ENCODE peak calls at places on chromosomes 5 and 9, in eight cellular contexts. J is astrocyte of the spinal cord, R is Peyer's patch, A is ovary, H is stomach, Z is lung, G is right cardiac atrium, Q is fibroblast of mammary gland. N is an unnamed sample.

GRCh38 chr9:77848428-77848827 is 183.2 kb downstream of the GNAQ start:
- DNase-seq in J (peak; percentile 40), R (no peak), A (no peak), H (no peak), Z (no peak), G (peak; percentile 40), Q (no peak), N (no peak)

GRCh38 chr5:139677404-139678282 is 29.5 kb downstream of the CXXC5 start:
- DNase-seq in J (no peak), R (no peak), A (no peak), H (peak; percentile 72), Z (no peak), G (peak; percentile 82), Q (no peak), N (peak; percentile 71)

GRCh38 chr9:109476781-109477268 is 21.3 kb downstream of the PTPN3 start:
- DNase-seq in J (no peak), R (peak; percentile 76), A (no peak), H (no peak), Z (no peak), G (no peak), Q (no peak), N (no peak)

GRCh38 chr9:124503713-124504529 is 3.3 kb downstream of the NR5A1 start:
- DNase-seq in J (no peak), R (no peak), A (no peak), H (no peak), Z (no peak), G (peak; percentile 29), Q (no peak), N (no peak)

GRCh38 chr9:120925535-120926396 is 830 bp downstream of the TRAF1 start:
- DNase-seq in J (peak; percentile 89), R (peak; percentile 66), A (no peak), H (no peak), Z (no peak), G (peak; percentile 84), Q (peak; percentile 95), N (no peak)

GRCh38 chr5:73496984-73497457 is 1.2 kb upstream of the BTF3 start:
- DNase-seq in J (peak; percentile 77), R (no peak), A (no peak), H (no peak), Z (no peak), G (no peak), Q (peak; percentile 76), N (no peak)

GRCh38 chr9:33867747-33868429 is 50.9 kb downstream of the UBE2R2 start:
- DNase-seq in J (peak; percentile 28), R (peak; percentile 55), A (peak; percentile 70), H (no peak), Z (peak; percentile 33), G (peak; percentile 88), Q (peak; percentile 82), N (peak; percentile 79)

GRCh38 chr5:56503929-56504328 is 270.8 kb upstream of the ANKRD55 start:
- DNase-seq in J (no peak), R (no peak), A (no peak), H (no peak), Z (no peak), G (no peak), Q (no peak), N (no peak)

GRCh38 chr9:124354364-124355031 is 60.7 kb downstream of the PSMB7 start:
- DNase-seq in J (no peak), R (no peak), A (no peak), H (no peak), Z (no peak), G (peak; percentile 28), Q (no peak), N (peak; percentile 12)

GRCh38 chr9:3906437-3907213 is 380.8 kb upstream of the RFX3 start:
- DNase-seq in J (peak; percentile 91), R (no peak), A (no peak), H (no peak), Z (peak; percentile 35), G (peak; percentile 18), Q (peak; percentile 94), N (no peak)

GRCh38 chr9:79551586-79551985 is 20.2 kb upstream of the TLE4 start:
- DNase-seq in J (no peak), R (no peak), A (no peak), H (no peak), Z (no peak), G (no peak), Q (no peak), N (no peak)

DNA sequence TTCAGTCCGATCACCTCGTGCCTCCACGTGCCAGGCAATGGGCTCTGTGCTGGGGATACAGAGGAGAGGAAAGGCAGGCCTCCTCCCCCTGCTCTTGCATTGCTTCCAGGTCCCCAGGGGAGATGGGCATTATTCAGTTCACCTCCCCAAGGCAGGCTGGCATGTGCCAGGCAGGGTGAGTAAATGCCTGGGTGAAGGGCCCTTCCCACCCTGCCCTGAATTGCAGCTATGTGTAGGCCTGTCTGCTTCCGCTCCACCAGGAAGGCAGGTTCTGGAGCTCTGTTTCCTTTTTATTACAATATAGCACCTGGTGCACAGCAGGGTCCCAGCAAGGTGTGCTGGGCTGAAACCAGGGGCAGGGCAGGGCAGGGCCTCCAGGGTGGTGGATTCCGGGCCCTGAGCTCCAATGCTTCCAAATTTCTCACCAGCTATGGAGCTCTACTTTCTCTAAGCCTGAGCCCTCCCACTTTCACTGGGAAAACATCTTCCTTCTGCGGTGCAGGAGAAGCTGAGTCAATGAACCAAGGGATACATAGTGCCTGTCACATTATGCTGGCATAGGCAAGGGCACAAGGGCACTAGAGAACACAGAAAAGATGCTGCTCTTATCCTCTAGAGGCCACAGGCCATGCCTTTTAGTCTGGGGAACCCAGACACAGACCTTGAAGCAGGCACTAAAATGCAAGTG is 42.0 kb downstream of the SHB start:
- DNase-seq in J (no peak), R (no peak), A (no peak), H (no peak), Z (no peak), G (no peak), Q (no peak), N (no peak)
- H3K4me3 ChIP-seq in J (no peak overlapping the region), R (no peak overlapping the region), A (no peak overlapping the region), H (no peak overlapping the region), Z (no peak overlapping the region), G (no peak overlapping the region), Q (no peak overlapping the region), N (no peak overlapping the region)

DNA sequence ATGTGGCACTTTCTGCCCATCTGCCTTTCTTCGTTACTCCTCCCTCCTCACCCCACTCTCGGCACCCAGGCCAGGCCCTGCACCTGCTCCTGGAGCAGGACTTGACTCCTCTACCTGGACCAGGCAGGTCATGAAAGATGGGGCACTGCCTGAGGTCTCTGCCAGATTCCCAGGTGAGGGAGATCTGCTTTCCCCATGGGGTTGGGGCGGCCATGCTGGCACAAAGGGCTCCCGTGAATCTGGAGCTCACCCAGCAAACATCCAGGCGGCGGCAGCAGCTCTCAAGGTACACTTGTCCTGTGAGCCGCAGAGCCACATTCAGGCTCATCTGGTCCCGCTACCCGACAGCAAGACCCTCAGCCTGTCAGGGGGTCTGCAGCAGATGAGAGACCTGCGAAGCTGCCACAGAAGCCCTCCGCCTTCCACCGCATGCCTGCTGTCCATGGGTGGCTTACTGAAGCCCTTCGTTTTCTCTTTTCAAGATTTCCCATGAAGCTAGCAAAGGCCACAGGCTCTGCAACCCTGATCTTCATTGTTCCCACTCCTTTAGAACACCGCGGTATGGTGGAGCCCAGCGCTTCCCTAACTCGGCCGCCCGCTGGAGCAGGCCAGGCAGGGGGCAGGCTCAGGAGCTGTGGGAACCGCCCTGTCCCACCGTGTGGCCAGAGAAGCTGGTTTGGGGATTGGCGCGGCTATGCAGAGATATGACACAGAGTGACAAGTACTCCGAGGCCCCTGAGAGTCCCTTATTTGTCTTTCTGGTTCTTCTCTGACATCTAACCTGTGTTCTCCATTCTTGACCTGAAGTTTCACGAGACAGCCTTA is 8.7 kb downstream of the LRRC14B start:
- DNase-seq in J (no peak), R (no peak), A (peak; percentile 15), H (no peak), Z (no peak), G (no peak), Q (no peak), N (no peak)
- H3K4me3 ChIP-seq in J (no peak overlapping the region), R (no peak overlapping the region), A (no peak overlapping the region), H (no peak overlapping the region), Z (no peak overlapping the region), G (no peak overlapping the region), Q (no peak overlapping the region), N (no peak overlapping the region)

GRCh38 chr5:144030904-144031303 is 139.6 kb downstream of the YIPF5 start:
- DNase-seq in J (no peak), R (no peak), A (no peak), H (no peak), Z (no peak), G (no peak), Q (no peak), N (no peak)

GRCh38 chr5:144028058-144028457 is 142.4 kb downstream of the YIPF5 start:
- DNase-seq in J (peak; percentile 47), R (no peak), A (no peak), H (no peak), Z (no peak), G (no peak), Q (peak; percentile 89), N (no peak)

GRCh38 chr5:144032375-144032774 is 138.1 kb downstream of the YIPF5 start:
- DNase-seq in J (no peak), R (no peak), A (no peak), H (no peak), Z (no peak), G (peak; percentile 61), Q (no peak), N (no peak)

GRCh38 chr5:144026286-144026685 is 144.2 kb downstream of the YIPF5 start:
- DNase-seq in J (no peak), R (no peak), A (no peak), H (no peak), Z (no peak), G (no peak), Q (no peak), N (no peak)

DNA sequence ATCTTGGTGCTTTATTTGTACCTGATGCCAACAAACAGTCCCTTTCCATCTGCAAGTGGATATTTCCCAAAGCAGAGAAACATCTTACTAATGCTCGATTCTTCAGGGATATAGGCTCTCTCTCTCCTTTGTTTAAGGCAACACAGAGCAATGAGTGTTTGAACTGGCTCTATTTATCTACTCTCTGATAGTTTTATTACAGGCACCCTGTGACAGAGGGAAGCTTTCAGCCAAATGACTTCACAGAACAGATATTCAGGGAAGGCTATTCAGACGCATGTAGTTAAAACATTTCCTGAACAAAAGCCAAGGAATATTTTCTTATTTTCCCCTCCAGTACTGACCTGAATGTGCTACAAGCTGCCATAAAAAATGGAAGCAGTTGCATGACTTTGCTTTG is 141.8 kb downstream of the YIPF5 start:
- DNase-seq in J (peak; percentile 85), R (no peak), A (no peak), H (no peak), Z (no peak), G (no peak), Q (peak; percentile 86), N (no peak)
- H3K4me3 ChIP-seq in J (no peak overlapping the region), R (no peak overlapping the region), A (no peak overlapping the region), H (no peak overlapping the region), Z (no peak overlapping the region), G (peak overlapping the region; percentile 20), Q (no peak overlapping the region), N (no peak overlapping the region)

DNA sequence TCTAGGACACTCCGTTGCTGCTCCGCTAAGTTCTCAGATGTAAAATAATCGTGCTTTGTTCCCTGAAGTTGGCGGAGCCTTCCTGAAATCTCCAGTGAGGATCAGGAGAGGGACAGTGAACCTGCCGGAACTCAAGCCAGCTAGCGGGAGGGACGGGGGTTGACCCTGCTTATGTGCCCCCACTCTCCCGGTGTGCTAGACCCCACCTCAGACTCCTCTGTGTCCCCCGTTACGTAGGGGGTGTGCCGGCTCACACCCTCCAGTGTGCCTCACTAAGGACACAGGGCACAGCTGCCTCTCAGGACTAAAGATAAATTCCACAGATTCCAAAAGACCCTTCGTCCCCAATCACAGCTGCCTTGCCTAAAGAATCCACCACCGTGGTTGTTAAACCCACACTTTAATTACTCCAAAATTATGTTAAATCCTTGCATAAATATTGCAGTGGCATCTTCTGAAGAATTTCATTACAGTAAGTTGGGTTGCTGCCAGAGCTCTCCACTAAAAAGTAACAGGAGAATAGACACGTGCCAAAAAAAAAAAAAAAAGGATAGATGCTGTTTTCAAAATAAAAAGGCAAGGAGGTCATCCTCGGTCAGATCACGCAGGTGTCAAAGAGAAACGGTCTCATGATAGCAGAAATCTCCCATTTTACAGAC is 73.8 kb downstream of the GTF3C4 start:
- DNase-seq in J (no peak), R (peak; percentile 6), A (no peak), H (no peak), Z (no peak), G (no peak), Q (no peak), N (no peak)
- H3K4me3 ChIP-seq in J (no peak overlapping the region), R (no peak overlapping the region), A (no peak overlapping the region), H (no peak overlapping the region), Z (no peak overlapping the region), G (no peak overlapping the region), Q (no peak overlapping the region), N (no peak overlapping the region)

N was measured in testis.